ENCODE peak calls at places on chromosomes 13 and 19, in seven cellular contexts. N is heart right ventricle, V is uterus, E is ovary, R is stomach, J is DND-41, W is astrocyte. K is an unnamed sample.

GRCh38 chr13:37617162-37617561 is 18.6 kb upstream of the POSTN start:
- DNase-seq in N (no peak), V (no peak), E (no peak), R (no peak), J (no peak), W (peak; percentile 96), K (no peak)

GRCh38 chr13:100347941-100348340 is 240.6 kb downstream of the GGACT start:
- DNase-seq in N (no peak), V (no peak), E (no peak), R (no peak), J (no peak), W (peak; percentile 50), K (no peak)

GRCh38 chr13:88144580-88144979 is 473.4 kb downstream of the SLITRK5 start:
- DNase-seq in N (no peak), V (no peak), E (no peak), R (no peak), J (no peak), W (no peak), K (no peak)

GRCh38 chr19:36160821-36161596 is 8.8 kb upstream of the COX7A1 start:
- DNase-seq in N (no peak), V (no peak), E (no peak), R (no peak), J (no peak), W (no peak), K (no peak)

GRCh38 chr19:8120636-8121480 is 28.5 kb downstream of the FBN3 start:
- DNase-seq in N (no peak), V (no peak), E (no peak), R (no peak), J (no peak), W (no peak), K (no peak)

GRCh38 chr19:51508059-51508733 is 6.6 kb upstream of the SIGLEC12 start:
- DNase-seq in N (no peak), V (no peak), E (no peak), R (no peak), J (no peak), W (no peak), K (no peak)

GRCh38 chr13:23445794-23446193 is 12.3 kb upstream of the SACS start:
- DNase-seq in N (no peak), V (no peak), E (no peak), R (no peak), J (no peak), W (no peak), K (no peak)

GRCh38 chr13:27466513-27466912 is 16.1 kb upstream of the MTIF3 start:
- DNase-seq in N (no peak), V (no peak), E (no peak), R (no peak), J (peak; percentile 22), W (no peak), K (no peak)

GRCh38 chr13:44068737-44069136 is 189.0 kb downstream of the LACC1 start:
- DNase-seq in N (no peak), V (no peak), E (no peak), R (no peak), J (no peak), W (peak; percentile 82), K (no peak)

GRCh38 chr19:12867120-12868099 is 13.8 kb downstream of the DNASE2 start:
- DNase-seq in N (no peak), V (no peak), E (peak; percentile 88), R (peak; percentile 73), J (peak; percentile 78), W (peak; percentile 7), K (peak; percentile 53)

GRCh38 chr19:54209748-54210494 is 9.3 kb downstream of the RPS9 start:
- DNase-seq in N (peak; percentile 82), V (peak; percentile 83), E (peak; percentile 91), R (peak; percentile 97), J (peak; percentile 36), W (peak; percentile 96), K (peak; percentile 96)

GRCh38 chr13:68051910-68052309 is 821.8 kb upstream of the PCDH9 start:
- DNase-seq in N (no peak), V (no peak), E (no peak), R (no peak), J (no peak), W (no peak), K (no peak)

GRCh38 chr13:68056816-68057710 is 826.9 kb upstream of the PCDH9 start:
- DNase-seq in N (no peak), V (no peak), E (no peak), R (no peak), J (peak; percentile 9), W (peak; percentile 84), K (peak; percentile 4)
- TF ChIP-seq CTCF in N (no peak), V (no peak), E (no peak), R (no peak), J (no peak), W (no peak), K (no peak)

GRCh38 chr19:19461306-19461670 is 54.1 kb downstream of the TSSK6 start:
- DNase-seq in N (no peak), V (no peak), E (no peak), R (no peak), J (no peak), W (no peak), K (no peak)
- H3K4me1 ChIP-seq in N (peaks cover 72% of the 10 kb centered on the region), V (no peaks in the 10 kb centered on the region), E (peaks cover 39% of the 10 kb centered on the region), R (peaks cover 97% of the 10 kb centered on the region), J (peaks cover 24% of the 10 kb centered on the region), W (peaks cover 65% of the 10 kb centered on the region), K (peaks cover 87% of the 10 kb centered on the region)

DNA sequence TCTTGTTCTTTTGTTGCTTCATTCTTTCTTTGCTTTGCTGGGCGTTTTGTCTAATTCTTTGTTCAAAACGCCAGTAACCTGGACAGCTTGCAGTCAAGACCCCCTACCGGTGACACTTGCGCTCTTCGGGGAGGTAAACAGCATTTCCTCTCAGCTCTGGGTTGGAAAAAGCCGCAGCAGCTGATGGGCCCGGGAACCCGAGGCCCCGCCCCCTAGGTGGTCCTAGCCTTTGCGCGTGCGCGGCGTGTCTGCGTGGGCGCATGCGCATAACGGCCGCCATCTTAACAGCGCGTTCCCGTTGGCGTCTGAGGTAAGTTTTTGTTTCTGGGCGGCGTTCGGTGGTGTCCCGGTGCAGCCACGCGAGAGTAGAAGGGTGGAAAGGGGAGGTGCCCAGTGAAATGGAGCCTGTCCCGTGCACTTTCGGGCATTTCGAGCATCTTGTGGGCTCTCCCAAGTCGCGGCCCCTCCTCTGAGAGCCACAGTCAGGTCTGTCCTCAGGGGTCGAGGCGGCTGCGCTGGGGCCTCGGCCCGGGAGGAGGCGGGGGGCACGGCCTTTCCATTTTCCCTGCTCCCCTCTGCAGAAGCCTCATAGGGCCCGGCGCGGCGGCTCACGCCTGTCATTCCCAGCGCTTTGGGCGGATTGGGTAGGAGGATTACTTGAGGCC is at the start of gene ZNF559:
- DNase-seq in N (peak; percentile 93), V (peak; percentile 92), E (peak; percentile 98), R (peak; percentile 94), J (peak; percentile 98), W (peak; percentile 91), K (peak; percentile 93)
- TF ChIP-seq CTCF in N (peak; percentile 46), V (peak; percentile 35), E (no peak), R (peak; percentile 26), J (peak; percentile 79), W (peak; percentile 30), K (peak; percentile 37)

GRCh38 chr13:29195459-29195858 is 375.3 kb downstream of the MTUS2 start:
- DNase-seq in N (no peak), V (no peak), E (no peak), R (no peak), J (peak; percentile 30), W (no peak), K (no peak)

GRCh38 chr13:29193083-29193482 is 372.9 kb downstream of the MTUS2 start:
- DNase-seq in N (no peak), V (no peak), E (no peak), R (no peak), J (no peak), W (no peak), K (no peak)

GRCh38 chr13:29196409-29197074 is 376.4 kb downstream of the MTUS2 start:
- DNase-seq in N (no peak), V (no peak), E (no peak), R (no peak), J (no peak), W (no peak), K (no peak)
- H3K4me1 ChIP-seq in N (no peaks in the 10 kb centered on the region), V (no peaks in the 10 kb centered on the region), E (no peaks in the 10 kb centered on the region), R (no peaks in the 10 kb centered on the region), J (no peaks in the 10 kb centered on the region), W (no peaks in the 10 kb centered on the region), K (no peaks in the 10 kb centered on the region)